ENCODE peak calls at places on chromosomes 5 and 9, in four cellular contexts. One of them, this sample, is unnamed.
A peak's percentile ranks its signal among the peaks of the same experiment; 100 is the strongest.

GRCh38 chr5:89297111-89297510 is 414.1 kb upstream of the MEF2C start:
- DNase-seq in GM12865: peak; percentile 61
- DNase-seq in NCI-H1048: no peak
- DNase-seq in T-helper 2 cell: no peak
- DNase-seq in this sample: no peak

GRCh38 chr5:82749453-82749852 is 327.7 kb downstream of the TMEM167A start:
- DNase-seq in GM12865: no peak
- DNase-seq in T-helper 2 cell: no peak
- DNase-seq in NCI-H1048: peak; percentile 86
- DNase-seq in this sample: no peak

GRCh38 chr5:148206620-148207019 is 3.8 kb downstream of the SPINK6 start:
- DNase-seq in GM12865: no peak
- DNase-seq in T-helper 2 cell: no peak
- DNase-seq in NCI-H1048: no peak
- DNase-seq in this sample: no peak

GRCh38 chr5:132397224-132397623 is 27.7 kb downstream of the SLC22A5 start:
- DNase-seq in T-helper 2 cell: no peak
- DNase-seq in NCI-H1048: no peak
- DNase-seq in GM12865: no peak
- DNase-seq in this sample: no peak

GRCh38 chr9:135341612-135342169 is 137.9 kb upstream of the PPP1R26 start:
- DNase-seq in GM12865: no peak
- DNase-seq in T-helper 2 cell: no peak
- DNase-seq in NCI-H1048: no peak
- DNase-seq in this sample: no peak

GRCh38 chr5:135066781-135067430 is 32.9 kb upstream of the PITX1 start:
- DNase-seq in T-helper 2 cell: no peak
- DNase-seq in GM12865: no peak
- DNase-seq in NCI-H1048: no peak
- DNase-seq in this sample: no peak

GRCh38 chr5:59020611-59021285 is 437.9 kb downstream of the RAB3C start:
- DNase-seq in NCI-H1048: no peak
- DNase-seq in GM12865: no peak
- DNase-seq in T-helper 2 cell: no peak
- DNase-seq in this sample: no peak

GRCh38 chr5:132419517-132420468 is 50.3 kb downstream of the SLC22A5 start:
- DNase-seq in GM12865: peak; percentile 87
- DNase-seq in T-helper 2 cell: peak; percentile 39
- DNase-seq in NCI-H1048: peak; percentile 34
- DNase-seq in this sample: peak; percentile 50

GRCh38 chr9:100715100-100715379 is 137.2 kb downstream of the CAVIN4 start:
- DNase-seq in T-helper 2 cell: no peak
- DNase-seq in NCI-H1048: no peak
- DNase-seq in GM12865: no peak
- DNase-seq in this sample: no peak

GRCh38 chr5:14369780-14370179 is 211.8 kb upstream of the OTULINL start:
- DNase-seq in GM12865: no peak
- DNase-seq in T-helper 2 cell: no peak
- DNase-seq in NCI-H1048: no peak
- DNase-seq in this sample: no peak

GRCh38 chr5:176373100-176373818 is 8.0 kb downstream of the ARL10 start:
- DNase-seq in T-helper 2 cell: no peak
- DNase-seq in NCI-H1048: no peak
- DNase-seq in GM12865: no peak
- DNase-seq in this sample: no peak

GRCh38 chr5:141758316-141758965 is 76.4 kb upstream of the ARAP3 start:
- DNase-seq in GM12865: no peak
- DNase-seq in NCI-H1048: no peak
- DNase-seq in T-helper 2 cell: no peak
- DNase-seq in this sample: no peak

GRCh38 chr9:274101-274500 is 59.4 kb downstream of the DOCK8 start:
- DNase-seq in GM12865: peak; percentile 22
- DNase-seq in NCI-H1048: no peak
- DNase-seq in T-helper 2 cell: no peak
- DNase-seq in this sample: no peak

GRCh38 chr9:136016221-136016881 is 55.2 kb upstream of the UBAC1 start:
- DNase-seq in NCI-H1048: no peak
- DNase-seq in GM12865: no peak
- DNase-seq in T-helper 2 cell: no peak
- DNase-seq in this sample: no peak

GRCh38 chr9:111352545-111352944 is 22.5 kb upstream of the OR2K2 start:
- DNase-seq in GM12865: no peak
- DNase-seq in T-helper 2 cell: no peak
- DNase-seq in NCI-H1048: no peak
- DNase-seq in this sample: no peak

GRCh38 chr5:21121213-21121612 is 1133.2 kb upstream of the CDH18 start:
- DNase-seq in NCI-H1048: no peak
- DNase-seq in T-helper 2 cell: no peak
- DNase-seq in GM12865: no peak
- DNase-seq in this sample: no peak

GRCh38 chr9:87206064-87206661 is 258.9 kb upstream of the GAS1 start:
- DNase-seq in GM12865: no peak
- DNase-seq in NCI-H1048: no peak
- DNase-seq in T-helper 2 cell: no peak
- DNase-seq in this sample: no peak

This sample was measured in effector CD4-positive, alpha-beta T cell.